ENCODE peak calls at places on chromosomes 7 and 10, in nine cellular contexts. One of them, this sample, is unnamed.

GRCh38 chr10:116271593-116272496 is 1.2 kb downstream of the GFRA1 start:
- DNase-seq in A673: no peak
- DNase-seq in PC-3: no peak
- DNase-seq in astrocyte of the spinal cord: no peak
- DNase-seq in fibroblast of mammary gland: no peak
- DNase-seq in IMR-90: peak
- DNase-seq in brain microvascular endothelial cell: no peak
- DNase-seq in keratinocyte: no peak
- DNase-seq in HFF-Myc: no peak
- DNase-seq in this sample: no peak

GRCh38 chr7:5450549-5451327 is 27.1 kb upstream of the TNRC18 start:
- DNase-seq in HFF-Myc: no peak
- DNase-seq in PC-3: peak
- DNase-seq in IMR-90: peak
- DNase-seq in astrocyte of the spinal cord: peak
- DNase-seq in keratinocyte: no peak
- DNase-seq in brain microvascular endothelial cell: peak
- DNase-seq in fibroblast of mammary gland: no peak
- DNase-seq in A673: peak
- DNase-seq in this sample: no peak

GRCh38 chr10:118835682-118836326 is 81.0 kb upstream of the CACUL1 start:
- DNase-seq in astrocyte of the spinal cord: no peak
- DNase-seq in IMR-90: no peak
- DNase-seq in keratinocyte: peak
- DNase-seq in PC-3: peak
- DNase-seq in HFF-Myc: peak
- DNase-seq in brain microvascular endothelial cell: no peak
- DNase-seq in fibroblast of mammary gland: peak
- DNase-seq in A673: no peak
- DNase-seq in this sample: no peak

GRCh38 chr10:8183241-8183704 is 128.8 kb downstream of the GATA3 start:
- DNase-seq in A673: peak
- DNase-seq in keratinocyte: no peak
- DNase-seq in HFF-Myc: no peak
- DNase-seq in astrocyte of the spinal cord: peak
- DNase-seq in IMR-90: no peak
- DNase-seq in brain microvascular endothelial cell: no peak
- DNase-seq in PC-3: peak
- DNase-seq in fibroblast of mammary gland: no peak
- DNase-seq in this sample: no peak

GRCh38 chr10:22832851-22833250 is 95.0 kb upstream of the ARMC3 start:
- DNase-seq in fibroblast of mammary gland: no peak
- DNase-seq in brain microvascular endothelial cell: no peak
- DNase-seq in HFF-Myc: no peak
- DNase-seq in astrocyte of the spinal cord: no peak
- DNase-seq in IMR-90: no peak
- DNase-seq in keratinocyte: no peak
- DNase-seq in PC-3: no peak
- DNase-seq in A673: no peak
- DNase-seq in this sample: no peak

GRCh38 chr7:148772297-148773089 is 73.8 kb downstream of the CUL1 start:
- DNase-seq in HFF-Myc: peak
- DNase-seq in brain microvascular endothelial cell: peak
- DNase-seq in A673: peak
- DNase-seq in IMR-90: peak
- DNase-seq in astrocyte of the spinal cord: peak
- DNase-seq in fibroblast of mammary gland: peak
- DNase-seq in keratinocyte: peak
- DNase-seq in PC-3: peak
- DNase-seq in this sample: peak

GRCh38 chr10:33715303-33715702 is 380.8 kb upstream of the NRP1 start:
- DNase-seq in PC-3: no peak
- DNase-seq in astrocyte of the spinal cord: no peak
- DNase-seq in brain microvascular endothelial cell: no peak
- DNase-seq in IMR-90: no peak
- DNase-seq in fibroblast of mammary gland: no peak
- DNase-seq in A673: no peak
- DNase-seq in keratinocyte: no peak
- DNase-seq in HFF-Myc: no peak
- DNase-seq in this sample: no peak

GRCh38 chr10:14200645-14201534 is 129.8 kb downstream of the FRMD4A start:
- DNase-seq in PC-3: no peak
- DNase-seq in brain microvascular endothelial cell: no peak
- DNase-seq in HFF-Myc: no peak
- DNase-seq in A673: peak
- DNase-seq in astrocyte of the spinal cord: no peak
- DNase-seq in keratinocyte: no peak
- DNase-seq in IMR-90: peak
- DNase-seq in fibroblast of mammary gland: no peak
- DNase-seq in this sample: no peak

GRCh38 chr10:23046032-23046431 is 49.3 kb upstream of the MSRB2 start:
- DNase-seq in fibroblast of mammary gland: no peak
- DNase-seq in HFF-Myc: no peak
- DNase-seq in keratinocyte: no peak
- DNase-seq in IMR-90: no peak
- DNase-seq in astrocyte of the spinal cord: no peak
- DNase-seq in PC-3: no peak
- DNase-seq in brain microvascular endothelial cell: no peak
- DNase-seq in A673: no peak
- DNase-seq in this sample: no peak

GRCh38 chr10:108461976-108462375 is 1297.5 kb upstream of the SORCS1 start:
- DNase-seq in fibroblast of mammary gland: no peak
- DNase-seq in IMR-90: no peak
- DNase-seq in PC-3: no peak
- DNase-seq in HFF-Myc: no peak
- DNase-seq in A673: no peak
- DNase-seq in brain microvascular endothelial cell: no peak
- DNase-seq in astrocyte of the spinal cord: no peak
- DNase-seq in keratinocyte: no peak
- DNase-seq in this sample: no peak

GRCh38 chr10:108469940-108470339 is 1305.4 kb upstream of the SORCS1 start:
- DNase-seq in HFF-Myc: no peak
- DNase-seq in brain microvascular endothelial cell: no peak
- DNase-seq in fibroblast of mammary gland: peak
- DNase-seq in keratinocyte: no peak
- DNase-seq in astrocyte of the spinal cord: no peak
- DNase-seq in PC-3: no peak
- DNase-seq in A673: no peak
- DNase-seq in IMR-90: no peak
- DNase-seq in this sample: no peak

GRCh38 chr10:108471420-108471819 is 1306.9 kb upstream of the SORCS1 start:
- DNase-seq in PC-3: no peak
- DNase-seq in A673: no peak
- DNase-seq in fibroblast of mammary gland: no peak
- DNase-seq in keratinocyte: no peak
- DNase-seq in astrocyte of the spinal cord: no peak
- DNase-seq in IMR-90: no peak
- DNase-seq in HFF-Myc: no peak
- DNase-seq in brain microvascular endothelial cell: no peak
- DNase-seq in this sample: no peak

GRCh38 chr10:108465871-108466641 is 1301.5 kb upstream of the SORCS1 start:
- DNase-seq in brain microvascular endothelial cell: no peak
- DNase-seq in IMR-90: no peak
- DNase-seq in A673: peak
- DNase-seq in keratinocyte: no peak
- DNase-seq in astrocyte of the spinal cord: peak
- DNase-seq in PC-3: no peak
- DNase-seq in HFF-Myc: no peak
- DNase-seq in fibroblast of mammary gland: peak
- DNase-seq in this sample: no peak
- H3K4me3 ChIP-seq in brain microvascular endothelial cell: peak
- H3K4me3 ChIP-seq in IMR-90: peak
- H3K4me3 ChIP-seq in A673: peak
- H3K4me3 ChIP-seq in keratinocyte: no peak
- H3K4me3 ChIP-seq in astrocyte of the spinal cord: peak
- H3K4me3 ChIP-seq in PC-3: no peak
- H3K4me3 ChIP-seq in HFF-Myc: peak
- H3K4me3 ChIP-seq in fibroblast of mammary gland: peak
- H3K4me3 ChIP-seq in this sample: peak

GRCh38 chr10:52952391-52953079 is 180.0 kb upstream of the MBL2 start:
- DNase-seq in IMR-90: no peak
- DNase-seq in astrocyte of the spinal cord: peak
- DNase-seq in HFF-Myc: no peak
- DNase-seq in A673: no peak
- DNase-seq in fibroblast of mammary gland: no peak
- DNase-seq in brain microvascular endothelial cell: no peak
- DNase-seq in PC-3: no peak
- DNase-seq in keratinocyte: no peak
- DNase-seq in this sample: no peak

GRCh38 chr10:52954407-52954806 is 181.8 kb upstream of the MBL2 start:
- DNase-seq in A673: no peak
- DNase-seq in keratinocyte: no peak
- DNase-seq in fibroblast of mammary gland: no peak
- DNase-seq in PC-3: peak
- DNase-seq in brain microvascular endothelial cell: no peak
- DNase-seq in astrocyte of the spinal cord: no peak
- DNase-seq in HFF-Myc: no peak
- DNase-seq in IMR-90: no peak
- DNase-seq in this sample: no peak

GRCh38 chr10:52950578-52950977 is 178.0 kb upstream of the MBL2 start:
- DNase-seq in fibroblast of mammary gland: no peak
- DNase-seq in A673: no peak
- DNase-seq in astrocyte of the spinal cord: no peak
- DNase-seq in PC-3: peak
- DNase-seq in IMR-90: no peak
- DNase-seq in keratinocyte: no peak
- DNase-seq in brain microvascular endothelial cell: no peak
- DNase-seq in HFF-Myc: no peak
- DNase-seq in this sample: no peak

GRCh38 chr10:52949899-52950298 is 177.3 kb upstream of the MBL2 start:
- DNase-seq in astrocyte of the spinal cord: peak
- DNase-seq in PC-3: peak
- DNase-seq in A673: no peak
- DNase-seq in fibroblast of mammary gland: no peak
- DNase-seq in keratinocyte: no peak
- DNase-seq in IMR-90: no peak
- DNase-seq in HFF-Myc: no peak
- DNase-seq in brain microvascular endothelial cell: no peak
- DNase-seq in this sample: no peak

GRCh38 chr10:52951819-52952218 is 179.2 kb upstream of the MBL2 start:
- DNase-seq in keratinocyte: no peak
- DNase-seq in A673: peak
- DNase-seq in fibroblast of mammary gland: peak
- DNase-seq in HFF-Myc: no peak
- DNase-seq in astrocyte of the spinal cord: peak
- DNase-seq in brain microvascular endothelial cell: peak
- DNase-seq in PC-3: peak
- DNase-seq in IMR-90: peak
- DNase-seq in this sample: no peak
- TF ChIP-seq CTCF in keratinocyte: peak
- TF ChIP-seq CTCF in A673: peak
- TF ChIP-seq CTCF in fibroblast of mammary gland: peak
- TF ChIP-seq CTCF in HFF-Myc: peak
- TF ChIP-seq CTCF in astrocyte of the spinal cord: peak
- TF ChIP-seq CTCF in brain microvascular endothelial cell: peak
- TF ChIP-seq CTCF in PC-3: peak
- TF ChIP-seq CTCF in IMR-90: peak
- TF ChIP-seq CTCF in this sample: peak

GRCh38 chr10:790821-791551 is 101.5 kb upstream of the DIP2C start:
- DNase-seq in astrocyte of the spinal cord: no peak
- DNase-seq in HFF-Myc: no peak
- DNase-seq in fibroblast of mammary gland: no peak
- DNase-seq in brain microvascular endothelial cell: no peak
- DNase-seq in IMR-90: no peak
- DNase-seq in A673: no peak
- DNase-seq in keratinocyte: no peak
- DNase-seq in PC-3: no peak
- DNase-seq in this sample: no peak

GRCh38 chr10:789831-790701 is 100.6 kb upstream of the DIP2C start:
- DNase-seq in A673: no peak
- DNase-seq in IMR-90: no peak
- DNase-seq in brain microvascular endothelial cell: no peak
- DNase-seq in keratinocyte: no peak
- DNase-seq in fibroblast of mammary gland: no peak
- DNase-seq in PC-3: no peak
- DNase-seq in HFF-Myc: no peak
- DNase-seq in astrocyte of the spinal cord: no peak
- DNase-seq in this sample: no peak

GRCh38 chr10:787933-788651 is 98.6 kb upstream of the DIP2C start:
- DNase-seq in keratinocyte: no peak
- DNase-seq in A673: no peak
- DNase-seq in PC-3: no peak
- DNase-seq in IMR-90: peak
- DNase-seq in HFF-Myc: no peak
- DNase-seq in brain microvascular endothelial cell: peak
- DNase-seq in astrocyte of the spinal cord: peak
- DNase-seq in fibroblast of mammary gland: peak
- DNase-seq in this sample: no peak

GRCh38 chr10:786666-787512 is 97.4 kb upstream of the DIP2C start:
- DNase-seq in brain microvascular endothelial cell: no peak
- DNase-seq in fibroblast of mammary gland: peak
- DNase-seq in PC-3: no peak
- DNase-seq in HFF-Myc: no peak
- DNase-seq in astrocyte of the spinal cord: no peak
- DNase-seq in keratinocyte: no peak
- DNase-seq in IMR-90: no peak
- DNase-seq in A673: no peak
- DNase-seq in this sample: no peak

DNA sequence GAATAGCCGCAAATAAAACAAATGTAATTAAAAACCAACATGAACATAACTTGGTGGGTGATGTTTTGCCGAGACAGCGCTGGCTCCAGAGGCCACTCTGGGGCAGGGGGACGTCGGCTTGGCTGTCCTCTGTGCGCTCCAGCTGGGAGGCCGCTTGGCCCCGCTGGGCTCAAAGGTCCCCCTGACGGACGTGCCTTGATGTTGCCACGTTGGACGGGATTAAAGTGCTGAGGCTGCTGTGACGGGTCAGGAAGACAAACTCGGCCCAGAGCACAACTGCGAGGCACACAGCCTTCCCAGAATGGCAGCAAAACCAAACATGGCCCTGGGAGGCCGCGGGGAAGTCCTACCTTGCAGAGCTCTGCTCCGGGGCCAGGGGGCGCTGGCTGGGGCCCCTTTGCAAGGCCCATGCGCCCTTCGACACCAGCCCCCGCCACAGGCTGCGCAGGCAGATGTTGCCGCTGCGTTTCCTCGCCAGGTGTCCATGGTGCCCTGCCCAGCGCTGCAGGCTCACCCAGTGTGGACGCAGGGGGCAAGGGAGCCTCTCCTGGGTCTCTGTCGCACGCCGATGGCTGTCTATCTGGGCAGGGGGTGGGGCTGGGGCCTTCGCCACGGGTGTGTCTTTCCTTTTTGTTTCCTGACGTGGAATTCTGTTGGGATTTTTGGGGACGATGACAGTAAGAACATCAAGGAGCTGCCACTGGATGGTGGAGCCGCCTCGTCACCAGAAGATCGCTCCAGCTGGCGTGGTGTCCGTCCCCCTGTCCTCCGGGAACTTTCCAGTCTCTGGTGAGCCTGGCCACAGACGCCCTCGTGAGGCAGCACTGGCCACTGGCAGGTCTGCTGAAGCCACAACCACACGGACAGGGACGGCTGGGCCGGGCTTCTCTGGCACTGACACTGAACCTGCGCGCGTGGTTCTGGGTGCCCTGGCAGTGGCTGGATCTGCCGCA is 99.6 kb upstream of the DIP2C start:
- DNase-seq in A673: no peak
- DNase-seq in keratinocyte: no peak
- DNase-seq in astrocyte of the spinal cord: peak
- DNase-seq in HFF-Myc: no peak
- DNase-seq in brain microvascular endothelial cell: peak
- DNase-seq in IMR-90: peak
- DNase-seq in PC-3: peak
- DNase-seq in fibroblast of mammary gland: no peak
- DNase-seq in this sample: no peak
- H3K4me3 ChIP-seq in A673: no peak
- H3K4me3 ChIP-seq in keratinocyte: peak
- H3K4me3 ChIP-seq in astrocyte of the spinal cord: peak
- H3K4me3 ChIP-seq in HFF-Myc: peak
- H3K4me3 ChIP-seq in brain microvascular endothelial cell: peak
- H3K4me3 ChIP-seq in IMR-90: peak
- H3K4me3 ChIP-seq in PC-3: peak
- H3K4me3 ChIP-seq in fibroblast of mammary gland: no peak
- H3K4me3 ChIP-seq in this sample: peak

GRCh38 chr10:97539523-97540200 is 32.9 kb upstream of the ANKRD2 start:
- DNase-seq in brain microvascular endothelial cell: peak
- DNase-seq in HFF-Myc: no peak
- DNase-seq in PC-3: peak
- DNase-seq in IMR-90: peak
- DNase-seq in astrocyte of the spinal cord: peak
- DNase-seq in keratinocyte: no peak
- DNase-seq in A673: no peak
- DNase-seq in fibroblast of mammary gland: peak
- DNase-seq in this sample: peak
- TF ChIP-seq CTCF in brain microvascular endothelial cell: peak
- TF ChIP-seq CTCF in HFF-Myc: peak
- TF ChIP-seq CTCF in PC-3: peak
- TF ChIP-seq CTCF in IMR-90: peak
- TF ChIP-seq CTCF in astrocyte of the spinal cord: peak
- TF ChIP-seq CTCF in keratinocyte: peak
- TF ChIP-seq CTCF in A673: no peak
- TF ChIP-seq CTCF in fibroblast of mammary gland: peak
- TF ChIP-seq CTCF in this sample: peak